ENCODE peak calls at places on chromosomes 13 and 19, in seven cellular contexts. Z is breast epithelium, T is lower leg skin, D is tibial nerve, G is suprapubic skin, R is transverse colon, Q is body of pancreas. I is an unnamed sample.

GRCh38 chr19:37999309-38000213 is 92.6 kb downstream of the SIPA1L3 start:
- DNase-seq in R (no peak), D (peak), G (no peak), T (peak), Z (no peak), Q (peak), I (no peak)

GRCh38 chr13:33761744-33762143 is 56.2 kb upstream of the RFC3 start:
- DNase-seq in R (no peak), D (no peak), T (no peak), Q (peak), Z (no peak), G (no peak), I (no peak)

GRCh38 chr13:74891610-74892009 is 590.4 kb downstream of the TBC1D4 start:
- DNase-seq in T (no peak), D (no peak), Z (no peak), Q (no peak), G (no peak), R (no peak), I (no peak)

GRCh38 chr13:40445557-40445990 is 220.9 kb downstream of the FOXO1 start:
- DNase-seq in D (peak), Z (no peak), T (no peak), Q (peak), R (peak), G (no peak), I (no peak)

GRCh38 chr19:10424011-10424637 is 3.8 kb downstream of the PDE4A start:
- DNase-seq in D (peak), R (peak), G (no peak), Q (peak), Z (peak), T (no peak), I (peak)

GRCh38 chr13:48594080-48594815 is 59.5 kb upstream of the CYSLTR2 start:
- DNase-seq in R (no peak), G (no peak), D (no peak), Z (no peak), Q (no peak), T (no peak), I (no peak)

GRCh38 chr13:46812398-46812797 is 15.4 kb upstream of the ESD start:
- DNase-seq in G (no peak), Z (no peak), R (no peak), Q (no peak), T (no peak), D (no peak), I (no peak)

GRCh38 chr13:32537580-32538233 is 888 bp downstream of the N4BP2L2 start:
- DNase-seq in D (peak), R (peak), G (no peak), Z (no peak), Q (peak), T (peak), I (no peak)

GRCh38 chr19:34676697-34677385 is at the start of gene SCGB2B2:
- DNase-seq in R (no peak), T (peak), D (no peak), Q (no peak), Z (no peak), G (peak), I (no peak)

GRCh38 chr19:34837262-34837661 is 64.2 kb upstream of the ZNF599 start:
- DNase-seq in D (no peak), R (peak), T (no peak), G (no peak), Q (peak), Z (no peak), I (no peak)

GRCh38 chr13:21016487-21016886 is 44.9 kb downstream of the LATS2 start:
- DNase-seq in T (no peak), D (no peak), R (no peak), Q (no peak), Z (no peak), G (no peak), I (no peak)

GRCh38 chr13:111344471-111345191 is 24.2 kb downstream of the TEX29 start:
- DNase-seq in D (no peak), G (no peak), R (no peak), Z (no peak), T (no peak), Q (peak), I (no peak)

GRCh38 chr13:23141964-23142363 is 38.8 kb upstream of the SGCG start:
- DNase-seq in G (no peak), D (no peak), Q (no peak), R (no peak), Z (no peak), T (no peak), I (no peak)

GRCh38 chr19:45468159-45468651 is 409 bp downstream of the FOSB start:
- DNase-seq in G (no peak), Q (peak), T (no peak), Z (no peak), R (peak), D (peak), I (peak)

GRCh38 chr19:19354932-19355331 is 34.3 kb downstream of the MAU2 start:
- DNase-seq in Z (no peak), Q (no peak), G (no peak), D (no peak), T (no peak), R (no peak), I (no peak)
- TF ChIP-seq POLR2A in Z (no peak), Q (no peak), G (no peak), D (no peak), T (no peak), R (no peak), I (no peak)

GRCh38 chr13:110304256-110304655 is 2.7 kb downstream of the COL4A1 start:
- DNase-seq in Q (no peak), R (no peak), T (no peak), G (peak), Z (no peak), D (peak), I (no peak)
- TF ChIP-seq POLR2A in Q (no peak), R (no peak), T (no peak), G (no peak), Z (no peak), D (no peak), I (no peak)

DNA sequence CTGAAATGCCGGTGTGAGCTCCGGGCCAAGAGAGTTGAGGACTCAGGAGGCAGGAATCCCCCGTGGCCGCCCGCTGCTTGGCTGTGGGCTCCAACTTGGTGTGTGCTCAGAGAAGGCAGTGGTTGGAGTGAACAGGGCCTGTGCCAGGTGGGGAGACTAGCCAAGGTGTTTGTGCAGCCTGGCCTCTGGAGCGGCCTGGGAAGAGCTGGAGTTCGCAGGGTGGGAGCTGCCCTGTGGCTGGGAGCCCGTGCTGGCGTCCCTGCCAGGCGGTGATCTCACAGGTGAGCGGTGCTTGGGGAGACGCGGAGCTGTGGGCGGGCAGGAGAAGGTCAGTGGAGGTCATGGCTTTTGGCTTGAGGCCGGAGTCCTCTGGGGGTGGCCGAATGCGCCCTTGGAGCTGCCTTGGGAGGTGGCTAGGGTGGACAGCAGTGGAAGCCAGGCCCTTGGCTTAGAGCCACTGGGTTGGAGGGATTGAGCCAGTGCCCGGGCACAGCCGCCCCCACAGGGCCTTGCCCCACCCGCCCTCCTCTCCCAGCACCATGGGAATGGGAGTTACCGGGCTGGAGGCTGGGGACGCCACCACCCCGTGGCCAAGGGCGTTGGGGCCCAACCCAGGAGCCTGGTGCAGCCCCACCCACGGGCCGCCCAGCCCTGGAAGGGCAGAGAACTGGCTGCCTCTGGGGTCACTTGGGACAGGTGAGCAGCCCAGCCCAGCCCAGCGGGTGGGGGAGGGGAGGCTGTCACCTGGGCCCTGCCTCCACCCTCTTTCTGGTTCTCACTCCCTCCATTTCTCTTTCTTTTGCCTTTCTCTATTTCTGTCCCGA is 7.1 kb upstream of the CIRBP start:
- DNase-seq in G (no peak), Z (peak), D (no peak), T (no peak), R (peak), Q (peak), I (peak)
- TF ChIP-seq POLR2A in G (no peak), Z (no peak), D (no peak), T (no peak), R (peak), Q (peak), I (no peak)

DNA sequence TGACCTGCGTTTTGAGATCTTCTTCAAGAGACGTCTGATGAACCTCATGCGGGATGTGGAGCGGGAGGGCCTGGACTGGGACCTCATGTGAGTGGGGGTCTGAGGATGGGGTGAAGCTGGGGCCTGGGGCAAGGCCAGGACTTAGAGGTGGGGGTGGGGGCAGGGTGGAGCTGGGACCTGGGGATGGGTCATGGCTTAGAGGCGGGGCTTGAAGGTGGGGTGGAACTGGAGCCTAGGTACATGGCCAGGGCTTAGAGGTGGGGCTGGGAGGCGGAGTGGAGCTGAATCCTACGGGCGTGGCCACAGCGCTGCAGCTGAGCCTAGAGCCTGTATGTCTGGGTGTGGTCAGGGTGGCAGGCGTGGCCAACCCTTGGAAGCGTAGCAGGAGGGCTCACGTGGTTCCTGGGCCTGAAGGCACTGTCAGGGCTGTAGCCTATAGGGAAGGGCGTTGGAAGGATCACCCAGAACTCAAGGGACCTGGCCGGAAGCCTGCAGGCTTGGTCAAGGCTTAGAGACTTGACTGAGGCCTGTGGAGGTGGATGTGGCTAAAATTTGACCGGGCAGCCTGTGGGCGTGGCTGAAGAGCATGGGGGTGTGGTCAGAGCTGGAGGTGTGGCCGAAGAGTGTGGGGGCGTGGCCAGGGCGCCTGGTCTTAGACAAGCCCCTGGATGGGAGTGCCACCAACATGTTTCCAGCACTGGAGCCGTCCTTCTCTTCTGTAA is 24.2 kb downstream of the COLGALT1 start:
- DNase-seq in G (no peak), Q (peak), D (peak), Z (no peak), T (peak), R (peak), I (peak)
- TF ChIP-seq POLR2A in G (no peak), Q (no peak), D (no peak), Z (no peak), T (no peak), R (no peak), I (no peak)

DNA sequence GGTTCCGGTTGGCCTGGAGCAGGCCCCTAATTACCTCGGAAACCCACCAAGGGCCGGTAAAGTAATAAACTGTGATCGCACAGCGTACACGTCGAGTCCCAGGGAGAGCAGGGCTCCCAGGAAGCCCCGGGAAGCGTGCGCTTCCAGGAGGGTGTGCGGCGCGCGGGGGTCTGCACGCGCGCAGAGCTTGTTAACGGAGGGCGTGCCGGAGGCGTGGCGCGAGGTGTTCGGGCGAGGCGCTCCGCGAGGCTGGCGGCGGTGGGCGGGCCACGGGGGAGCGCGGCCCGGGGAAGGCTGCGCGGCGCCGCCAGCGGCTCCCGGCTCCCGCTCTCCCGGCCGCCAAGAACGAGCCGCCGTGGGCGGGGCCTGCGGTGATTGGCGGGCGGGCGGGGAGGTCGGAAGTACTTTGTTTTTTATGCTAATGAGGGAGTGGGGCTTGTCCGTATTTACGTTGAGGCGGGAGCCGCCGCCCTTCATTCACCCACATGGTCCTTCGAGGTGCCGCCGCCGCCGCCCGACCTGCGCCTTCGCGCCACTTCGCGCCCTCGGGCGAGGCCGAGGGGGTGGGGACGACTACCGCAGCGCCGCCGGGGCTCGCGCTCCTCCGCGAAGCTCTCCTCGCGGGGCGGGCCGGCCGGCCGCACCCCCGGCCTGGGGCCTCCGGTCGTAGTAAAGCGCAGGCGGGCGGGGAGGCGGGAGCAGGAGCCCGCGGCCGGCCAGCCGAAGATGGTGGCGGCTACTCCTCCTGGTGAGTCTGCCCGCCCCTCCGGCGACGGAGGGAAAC is at the start of gene MIR17HG:
- DNase-seq in D (peak), T (peak), Q (peak), Z (peak), R (peak), G (peak), I (peak)
- TF ChIP-seq POLR2A in D (peak), T (no peak), Q (peak), Z (no peak), R (peak), G (no peak), I (peak)

GRCh38 chr13:26957163-26957562 is 196.6 kb upstream of the GPR12 start:
- DNase-seq in T (no peak), Q (no peak), D (no peak), Z (no peak), G (no peak), R (no peak), I (no peak)
- TF ChIP-seq POLR2A in T (no peak), Q (no peak), D (no peak), Z (no peak), G (no peak), R (no peak), I (no peak)

I was measured in erythroblast.